ENCODE peak calls at places on chromosome 17, in ten cellular contexts. One of them, this sample, is unnamed.

GRCh38 chr17:4229627-4230026 is 34.2 kb downstream of the ANKFY1 start:
- DNase-seq in AG04450: no peak
- DNase-seq in pulmonary artery endothelial cell: no peak
- DNase-seq in A549: no peak
- DNase-seq in HL-60: no peak
- DNase-seq in AG09319: no peak
- DNase-seq in tibial nerve: peak
- DNase-seq in NCI-H146: no peak
- DNase-seq in stimulated activated CD8-positive, alpha-beta memory T cell treated with anti-CD3 and anti-CD28 coated beads, Interleukin-2, amount 100 ng/mL, for 1 hour: no peak
- DNase-seq in kidney glomerular epithelial cell: peak
- DNase-seq in this sample: no peak

GRCh38 chr17:30584810-30585209 is 107.6 kb downstream of the GOSR1 start:
- DNase-seq in AG04450: no peak
- DNase-seq in pulmonary artery endothelial cell: no peak
- DNase-seq in A549: no peak
- DNase-seq in HL-60: no peak
- DNase-seq in AG09319: no peak
- DNase-seq in tibial nerve: no peak
- DNase-seq in NCI-H146: no peak
- DNase-seq in stimulated activated CD8-positive, alpha-beta memory T cell treated with anti-CD3 and anti-CD28 coated beads, Interleukin-2, amount 100 ng/mL, for 1 hour: no peak
- DNase-seq in kidney glomerular epithelial cell: no peak
- DNase-seq in this sample: no peak

GRCh38 chr17:36943250-36944220 is 5.2 kb upstream of the AATF start:
- DNase-seq in AG04450: no peak
- DNase-seq in pulmonary artery endothelial cell: no peak
- DNase-seq in A549: no peak
- DNase-seq in HL-60: no peak
- DNase-seq in AG09319: no peak
- DNase-seq in tibial nerve: no peak
- DNase-seq in NCI-H146: no peak
- DNase-seq in stimulated activated CD8-positive, alpha-beta memory T cell treated with anti-CD3 and anti-CD28 coated beads, Interleukin-2, amount 100 ng/mL, for 1 hour: no peak
- DNase-seq in kidney glomerular epithelial cell: no peak
- DNase-seq in this sample: no peak

GRCh38 chr17:71085238-71086033 is 916.1 kb downstream of the KCNJ2 start:
- DNase-seq in AG04450: no peak
- DNase-seq in pulmonary artery endothelial cell: no peak
- DNase-seq in A549: peak
- DNase-seq in HL-60: no peak
- DNase-seq in AG09319: no peak
- DNase-seq in tibial nerve: no peak
- DNase-seq in NCI-H146: peak
- DNase-seq in stimulated activated CD8-positive, alpha-beta memory T cell treated with anti-CD3 and anti-CD28 coated beads, Interleukin-2, amount 100 ng/mL, for 1 hour: no peak
- DNase-seq in kidney glomerular epithelial cell: no peak
- DNase-seq in this sample: peak

GRCh38 chr17:19399750-19400450 is 11.1 kb upstream of the RNF112 start:
- DNase-seq in AG04450: no peak
- DNase-seq in pulmonary artery endothelial cell: no peak
- DNase-seq in A549: no peak
- DNase-seq in HL-60: no peak
- DNase-seq in AG09319: no peak
- DNase-seq in tibial nerve: no peak
- DNase-seq in NCI-H146: no peak
- DNase-seq in stimulated activated CD8-positive, alpha-beta memory T cell treated with anti-CD3 and anti-CD28 coated beads, Interleukin-2, amount 100 ng/mL, for 1 hour: no peak
- DNase-seq in kidney glomerular epithelial cell: no peak
- DNase-seq in this sample: no peak

GRCh38 chr17:77140878-77141767 is at the start of gene SEC14L1:
- DNase-seq in AG04450: no peak
- DNase-seq in pulmonary artery endothelial cell: no peak
- DNase-seq in A549: no peak
- DNase-seq in HL-60: no peak
- DNase-seq in AG09319: no peak
- DNase-seq in tibial nerve: no peak
- DNase-seq in NCI-H146: peak
- DNase-seq in stimulated activated CD8-positive, alpha-beta memory T cell treated with anti-CD3 and anti-CD28 coated beads, Interleukin-2, amount 100 ng/mL, for 1 hour: no peak
- DNase-seq in kidney glomerular epithelial cell: no peak
- DNase-seq in this sample: no peak

GRCh38 chr17:76716146-76716833 is 5.5 kb upstream of the MXRA7 start:
- DNase-seq in AG04450: peak
- DNase-seq in pulmonary artery endothelial cell: no peak
- DNase-seq in A549: no peak
- DNase-seq in HL-60: peak
- DNase-seq in AG09319: peak
- DNase-seq in tibial nerve: peak
- DNase-seq in NCI-H146: no peak
- DNase-seq in stimulated activated CD8-positive, alpha-beta memory T cell treated with anti-CD3 and anti-CD28 coated beads, Interleukin-2, amount 100 ng/mL, for 1 hour: peak
- DNase-seq in kidney glomerular epithelial cell: no peak
- DNase-seq in this sample: no peak

GRCh38 chr17:48646183-48647102 is 20.3 kb upstream of the HOXB9 start:
- DNase-seq in AG04450: no peak
- DNase-seq in pulmonary artery endothelial cell: no peak
- DNase-seq in A549: peak
- DNase-seq in HL-60: no peak
- DNase-seq in AG09319: no peak
- DNase-seq in tibial nerve: no peak
- DNase-seq in NCI-H146: peak
- DNase-seq in stimulated activated CD8-positive, alpha-beta memory T cell treated with anti-CD3 and anti-CD28 coated beads, Interleukin-2, amount 100 ng/mL, for 1 hour: no peak
- DNase-seq in kidney glomerular epithelial cell: no peak
- DNase-seq in this sample: peak

GRCh38 chr17:57114085-57114673 is 29.1 kb downstream of the AKAP1 start:
- DNase-seq in AG04450: no peak
- DNase-seq in pulmonary artery endothelial cell: no peak
- DNase-seq in A549: peak
- DNase-seq in HL-60: no peak
- DNase-seq in AG09319: no peak
- DNase-seq in tibial nerve: peak
- DNase-seq in NCI-H146: peak
- DNase-seq in stimulated activated CD8-positive, alpha-beta memory T cell treated with anti-CD3 and anti-CD28 coated beads, Interleukin-2, amount 100 ng/mL, for 1 hour: peak
- DNase-seq in kidney glomerular epithelial cell: no peak
- DNase-seq in this sample: no peak

GRCh38 chr17:58913971-58914769 is 158.5 kb downstream of the PPM1E start:
- DNase-seq in AG04450: peak
- DNase-seq in pulmonary artery endothelial cell: no peak
- DNase-seq in A549: no peak
- DNase-seq in HL-60: no peak
- DNase-seq in AG09319: peak
- DNase-seq in tibial nerve: no peak
- DNase-seq in NCI-H146: no peak
- DNase-seq in stimulated activated CD8-positive, alpha-beta memory T cell treated with anti-CD3 and anti-CD28 coated beads, Interleukin-2, amount 100 ng/mL, for 1 hour: no peak
- DNase-seq in kidney glomerular epithelial cell: no peak
- DNase-seq in this sample: no peak

GRCh38 chr17:1486802-1487695 is 5.4 kb downstream of the MYO1C start:
- DNase-seq in AG04450: no peak
- DNase-seq in pulmonary artery endothelial cell: no peak
- DNase-seq in A549: peak
- DNase-seq in HL-60: no peak
- DNase-seq in AG09319: no peak
- DNase-seq in tibial nerve: peak
- DNase-seq in NCI-H146: peak
- DNase-seq in stimulated activated CD8-positive, alpha-beta memory T cell treated with anti-CD3 and anti-CD28 coated beads, Interleukin-2, amount 100 ng/mL, for 1 hour: peak
- DNase-seq in kidney glomerular epithelial cell: peak
- DNase-seq in this sample: peak

GRCh38 chr17:16046966-16047365 is 47.3 kb downstream of the TTC19 start:
- DNase-seq in AG04450: no peak
- DNase-seq in pulmonary artery endothelial cell: no peak
- DNase-seq in A549: no peak
- DNase-seq in HL-60: no peak
- DNase-seq in AG09319: no peak
- DNase-seq in tibial nerve: no peak
- DNase-seq in NCI-H146: no peak
- DNase-seq in stimulated activated CD8-positive, alpha-beta memory T cell treated with anti-CD3 and anti-CD28 coated beads, Interleukin-2, amount 100 ng/mL, for 1 hour: no peak
- DNase-seq in kidney glomerular epithelial cell: no peak
- DNase-seq in this sample: no peak

GRCh38 chr17:14014647-14015046 is 54.7 kb upstream of the COX10 start:
- DNase-seq in AG04450: no peak
- DNase-seq in pulmonary artery endothelial cell: no peak
- DNase-seq in A549: no peak
- DNase-seq in HL-60: no peak
- DNase-seq in AG09319: no peak
- DNase-seq in tibial nerve: no peak
- DNase-seq in NCI-H146: no peak
- DNase-seq in stimulated activated CD8-positive, alpha-beta memory T cell treated with anti-CD3 and anti-CD28 coated beads, Interleukin-2, amount 100 ng/mL, for 1 hour: no peak
- DNase-seq in kidney glomerular epithelial cell: no peak
- DNase-seq in this sample: no peak

GRCh38 chr17:36928450-36929125 is 8.7 kb upstream of the LHX1 start:
- DNase-seq in AG04450: no peak
- DNase-seq in pulmonary artery endothelial cell: no peak
- DNase-seq in A549: no peak
- DNase-seq in HL-60: no peak
- DNase-seq in AG09319: no peak
- DNase-seq in tibial nerve: no peak
- DNase-seq in NCI-H146: peak
- DNase-seq in stimulated activated CD8-positive, alpha-beta memory T cell treated with anti-CD3 and anti-CD28 coated beads, Interleukin-2, amount 100 ng/mL, for 1 hour: no peak
- DNase-seq in kidney glomerular epithelial cell: no peak
- DNase-seq in this sample: no peak

GRCh38 chr17:21772321-21772720 is 80.0 kb downstream of the KCNJ18 start:
- DNase-seq in AG04450: no peak
- DNase-seq in pulmonary artery endothelial cell: no peak
- DNase-seq in A549: no peak
- DNase-seq in HL-60: no peak
- DNase-seq in AG09319: no peak
- DNase-seq in tibial nerve: no peak
- DNase-seq in NCI-H146: no peak
- DNase-seq in stimulated activated CD8-positive, alpha-beta memory T cell treated with anti-CD3 and anti-CD28 coated beads, Interleukin-2, amount 100 ng/mL, for 1 hour: no peak
- DNase-seq in kidney glomerular epithelial cell: no peak
- DNase-seq in this sample: no peak

GRCh38 chr17:78374631-78375274 is 3.7 kb upstream of the PGS1 start:
- DNase-seq in AG04450: no peak
- DNase-seq in pulmonary artery endothelial cell: peak
- DNase-seq in A549: no peak
- DNase-seq in HL-60: no peak
- DNase-seq in AG09319: no peak
- DNase-seq in tibial nerve: no peak
- DNase-seq in NCI-H146: no peak
- DNase-seq in stimulated activated CD8-positive, alpha-beta memory T cell treated with anti-CD3 and anti-CD28 coated beads, Interleukin-2, amount 100 ng/mL, for 1 hour: no peak
- DNase-seq in kidney glomerular epithelial cell: peak
- DNase-seq in this sample: no peak

GRCh38 chr17:74441537-74441936 is 9.6 kb downstream of the GPRC5C start:
- DNase-seq in AG04450: no peak
- DNase-seq in pulmonary artery endothelial cell: no peak
- DNase-seq in A549: no peak
- DNase-seq in HL-60: no peak
- DNase-seq in AG09319: no peak
- DNase-seq in tibial nerve: no peak
- DNase-seq in NCI-H146: no peak
- DNase-seq in stimulated activated CD8-positive, alpha-beta memory T cell treated with anti-CD3 and anti-CD28 coated beads, Interleukin-2, amount 100 ng/mL, for 1 hour: no peak
- DNase-seq in kidney glomerular epithelial cell: no peak
- DNase-seq in this sample: no peak

GRCh38 chr17:74917430-74917829 is 5.6 kb downstream of the USH1G start:
- DNase-seq in AG04450: no peak
- DNase-seq in pulmonary artery endothelial cell: no peak
- DNase-seq in A549: no peak
- DNase-seq in HL-60: peak
- DNase-seq in AG09319: no peak
- DNase-seq in tibial nerve: no peak
- DNase-seq in NCI-H146: no peak
- DNase-seq in stimulated activated CD8-positive, alpha-beta memory T cell treated with anti-CD3 and anti-CD28 coated beads, Interleukin-2, amount 100 ng/mL, for 1 hour: no peak
- DNase-seq in kidney glomerular epithelial cell: no peak
- DNase-seq in this sample: no peak

GRCh38 chr17:75979705-75980187 is 706 bp downstream of the TEN1 start:
- DNase-seq in AG04450: peak
- DNase-seq in pulmonary artery endothelial cell: no peak
- DNase-seq in A549: no peak
- DNase-seq in HL-60: no peak
- DNase-seq in AG09319: peak
- DNase-seq in tibial nerve: no peak
- DNase-seq in NCI-H146: no peak
- DNase-seq in stimulated activated CD8-positive, alpha-beta memory T cell treated with anti-CD3 and anti-CD28 coated beads, Interleukin-2, amount 100 ng/mL, for 1 hour: no peak
- DNase-seq in kidney glomerular epithelial cell: peak
- DNase-seq in this sample: no peak

GRCh38 chr17:41657164-41657754 is 31.4 kb upstream of the EIF1 start:
- DNase-seq in AG04450: no peak
- DNase-seq in pulmonary artery endothelial cell: no peak
- DNase-seq in A549: no peak
- DNase-seq in HL-60: no peak
- DNase-seq in AG09319: no peak
- DNase-seq in tibial nerve: no peak
- DNase-seq in NCI-H146: no peak
- DNase-seq in stimulated activated CD8-positive, alpha-beta memory T cell treated with anti-CD3 and anti-CD28 coated beads, Interleukin-2, amount 100 ng/mL, for 1 hour: no peak
- DNase-seq in kidney glomerular epithelial cell: no peak
- DNase-seq in this sample: no peak

GRCh38 chr17:74429604-74430384 is 2.1 kb upstream of the GPRC5C start:
- DNase-seq in AG04450: no peak
- DNase-seq in pulmonary artery endothelial cell: no peak
- DNase-seq in A549: no peak
- DNase-seq in HL-60: no peak
- DNase-seq in AG09319: no peak
- DNase-seq in tibial nerve: no peak
- DNase-seq in NCI-H146: no peak
- DNase-seq in stimulated activated CD8-positive, alpha-beta memory T cell treated with anti-CD3 and anti-CD28 coated beads, Interleukin-2, amount 100 ng/mL, for 1 hour: no peak
- DNase-seq in kidney glomerular epithelial cell: no peak
- DNase-seq in this sample: no peak

GRCh38 chr17:77607606-77608005 is 350.9 kb upstream of the TNRC6C start:
- DNase-seq in AG04450: no peak
- DNase-seq in pulmonary artery endothelial cell: no peak
- DNase-seq in A549: no peak
- DNase-seq in HL-60: no peak
- DNase-seq in AG09319: no peak
- DNase-seq in tibial nerve: no peak
- DNase-seq in NCI-H146: no peak
- DNase-seq in stimulated activated CD8-positive, alpha-beta memory T cell treated with anti-CD3 and anti-CD28 coated beads, Interleukin-2, amount 100 ng/mL, for 1 hour: no peak
- DNase-seq in kidney glomerular epithelial cell: no peak
- DNase-seq in this sample: no peak

GRCh38 chr17:57329380-57330214 is 73.3 kb downstream of the MSI2 start:
- DNase-seq in AG04450: no peak
- DNase-seq in pulmonary artery endothelial cell: no peak
- DNase-seq in A549: no peak
- DNase-seq in HL-60: no peak
- DNase-seq in AG09319: no peak
- DNase-seq in tibial nerve: no peak
- DNase-seq in NCI-H146: no peak
- DNase-seq in stimulated activated CD8-positive, alpha-beta memory T cell treated with anti-CD3 and anti-CD28 coated beads, Interleukin-2, amount 100 ng/mL, for 1 hour: no peak
- DNase-seq in kidney glomerular epithelial cell: no peak
- DNase-seq in this sample: no peak

GRCh38 chr17:36601303-36602029 is at the start of gene MRM1:
- DNase-seq in AG04450: peak
- DNase-seq in pulmonary artery endothelial cell: peak
- DNase-seq in A549: peak
- DNase-seq in HL-60: peak
- DNase-seq in AG09319: peak
- DNase-seq in tibial nerve: peak
- DNase-seq in NCI-H146: peak
- DNase-seq in stimulated activated CD8-positive, alpha-beta memory T cell treated with anti-CD3 and anti-CD28 coated beads, Interleukin-2, amount 100 ng/mL, for 1 hour: peak
- DNase-seq in kidney glomerular epithelial cell: peak
- DNase-seq in this sample: peak

GRCh38 chr17:15971108-15971507 is 26.2 kb downstream of the ADORA2B start:
- DNase-seq in AG04450: no peak
- DNase-seq in pulmonary artery endothelial cell: no peak
- DNase-seq in A549: no peak
- DNase-seq in HL-60: no peak
- DNase-seq in AG09319: no peak
- DNase-seq in tibial nerve: no peak
- DNase-seq in NCI-H146: no peak
- DNase-seq in stimulated activated CD8-positive, alpha-beta memory T cell treated with anti-CD3 and anti-CD28 coated beads, Interleukin-2, amount 100 ng/mL, for 1 hour: no peak
- DNase-seq in kidney glomerular epithelial cell: no peak
- DNase-seq in this sample: no peak

GRCh38 chr17:81462506-81463125 is 50.0 kb downstream of the ACTG1 start:
- DNase-seq in AG04450: no peak
- DNase-seq in pulmonary artery endothelial cell: no peak
- DNase-seq in A549: no peak
- DNase-seq in HL-60: no peak
- DNase-seq in AG09319: no peak
- DNase-seq in tibial nerve: no peak
- DNase-seq in NCI-H146: no peak
- DNase-seq in stimulated activated CD8-positive, alpha-beta memory T cell treated with anti-CD3 and anti-CD28 coated beads, Interleukin-2, amount 100 ng/mL, for 1 hour: no peak
- DNase-seq in kidney glomerular epithelial cell: no peak
- DNase-seq in this sample: no peak

GRCh38 chr17:6269474-6269873 is 165.4 kb downstream of the AIPL1 start:
- DNase-seq in AG04450: peak
- DNase-seq in pulmonary artery endothelial cell: peak
- DNase-seq in A549: peak
- DNase-seq in HL-60: no peak
- DNase-seq in AG09319: no peak
- DNase-seq in tibial nerve: no peak
- DNase-seq in NCI-H146: no peak
- DNase-seq in stimulated activated CD8-positive, alpha-beta memory T cell treated with anti-CD3 and anti-CD28 coated beads, Interleukin-2, amount 100 ng/mL, for 1 hour: no peak
- DNase-seq in kidney glomerular epithelial cell: peak
- DNase-seq in this sample: peak

GRCh38 chr17:44187131-44187899 is 543 bp downstream of the TMUB2 start:
- DNase-seq in AG04450: no peak
- DNase-seq in pulmonary artery endothelial cell: no peak
- DNase-seq in A549: no peak
- DNase-seq in HL-60: no peak
- DNase-seq in AG09319: no peak
- DNase-seq in tibial nerve: no peak
- DNase-seq in NCI-H146: peak
- DNase-seq in stimulated activated CD8-positive, alpha-beta memory T cell treated with anti-CD3 and anti-CD28 coated beads, Interleukin-2, amount 100 ng/mL, for 1 hour: no peak
- DNase-seq in kidney glomerular epithelial cell: no peak
- DNase-seq in this sample: no peak

This sample was measured in HCT116.